ENCODE peak calls at places on chromosomes 6 and 20, in eight cellular contexts. K is cardiac fibroblast, X is endothelial cell, L is lung, E is astrocyte of the spinal cord, P is WERI-Rb-1, O is fibroblast of lung, B is fibroblast of mammary gland. Y is an unnamed sample.

GRCh38 chr20:43446361-43446879 is 11.3 kb upstream of the SRSF6 start:
- DNase-seq in B (peak), X (no peak), E (no peak), O (no peak), K (no peak), P (no peak), L (no peak), Y (no peak)

GRCh38 chr6:13800615-13801014 is 13.7 kb downstream of the MCUR1 start:
- DNase-seq in P (no peak), E (no peak), K (no peak), L (no peak), X (no peak), O (no peak), B (no peak), Y (no peak)

GRCh38 chr6:128305228-128305627 is 215.2 kb downstream of the PTPRK start:
- DNase-seq in X (no peak), E (peak), K (no peak), P (no peak), L (no peak), B (peak), O (peak), Y (no peak)

GRCh38 chr6:34610819-34611477 is 54.8 kb upstream of the SPDEF start:
- DNase-seq in B (peak), E (peak), X (no peak), L (no peak), P (no peak), K (peak), O (peak), Y (peak)

GRCh38 chr6:27168586-27169443 is 78.7 kb upstream of the PRSS16 start:
- DNase-seq in X (no peak), P (no peak), E (peak), B (peak), L (no peak), K (peak), O (peak), Y (no peak)

GRCh38 chr20:47440857-47441773 is 60.6 kb upstream of the NCOA3 start:
- DNase-seq in P (no peak), E (peak), X (no peak), O (no peak), L (no peak), K (peak), B (peak), Y (no peak)

GRCh38 chr20:47533518-47534062 is 31.9 kb downstream of the NCOA3 start:
- DNase-seq in K (no peak), L (no peak), B (no peak), O (no peak), E (no peak), P (no peak), X (no peak), Y (no peak)

GRCh38 chr20:11849270-11849920 is 68.3 kb upstream of the BTBD3 start:
- DNase-seq in P (peak), K (peak), E (peak), L (no peak), B (peak), O (peak), X (no peak), Y (no peak)

GRCh38 chr6:168272379-168273011 is 47.1 kb downstream of the DACT2 start:
- DNase-seq in B (no peak), P (peak), E (no peak), L (no peak), O (no peak), K (peak), X (no peak), Y (no peak)

GRCh38 chr6:33313105-33313708 is 671 bp downstream of the TAPBP start:
- DNase-seq in K (peak), X (peak), E (peak), B (no peak), P (no peak), O (peak), L (no peak), Y (no peak)

GRCh38 chr6:40986364-40986763 is 52.7 kb downstream of the UNC5CL start:
- DNase-seq in P (no peak), K (no peak), X (no peak), O (no peak), E (no peak), L (no peak), B (no peak), Y (no peak)

GRCh38 chr6:152669894-152670293 is 27.8 kb upstream of the MYCT1 start:
- DNase-seq in B (peak), O (peak), E (peak), X (no peak), K (peak), L (no peak), P (no peak), Y (peak)

GRCh38 chr6:56314683-56315523 is 67.5 kb upstream of the COL21A1 start:
- DNase-seq in X (peak), P (peak), B (peak), O (peak), L (no peak), K (peak), E (peak), Y (no peak)

GRCh38 chr6:159008656-159009288 is 8.8 kb upstream of the RSPH3 start:
- DNase-seq in P (no peak), B (peak), K (peak), L (no peak), E (no peak), X (no peak), O (peak), Y (no peak)

GRCh38 chr20:38975539-38976120 is 13.5 kb downstream of the DHX35 start:
- DNase-seq in E (peak), L (no peak), P (no peak), K (no peak), X (no peak), O (no peak), B (no peak), Y (no peak)

GRCh38 chr6:140078552-140079126 is 704.2 kb upstream of the CITED2 start:
- DNase-seq in O (peak), K (peak), X (no peak), L (no peak), P (no peak), E (peak), B (peak), Y (peak)

DNA sequence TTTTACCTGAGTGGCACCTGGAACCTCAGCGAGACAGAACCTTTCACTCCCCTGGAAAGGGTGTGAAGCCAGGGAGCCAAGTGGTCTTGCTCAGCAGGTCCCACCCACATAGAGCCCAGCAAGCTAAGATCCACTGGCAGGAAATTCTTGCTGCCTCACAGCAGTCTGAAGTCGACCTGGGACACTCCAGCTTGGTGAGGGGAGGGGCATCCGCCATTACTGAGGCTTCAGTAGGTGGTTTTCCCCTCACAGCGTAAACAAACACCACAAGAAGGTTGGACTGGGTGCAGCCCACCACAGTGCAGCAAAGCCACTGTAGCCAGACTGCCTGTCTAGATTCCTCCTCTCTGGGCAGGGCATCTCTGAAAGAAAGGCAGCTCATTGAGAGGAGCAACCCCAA is 134.7 kb upstream of the RSPO3 start:
- DNase-seq in P (no peak), X (no peak), O (no peak), E (no peak), L (no peak), B (no peak), K (no peak), Y (no peak)
- TF ChIP-seq CTCF in P (no peak), X (no peak), O (no peak), E (no peak), L (no peak), B (no peak), K (no peak), Y (no peak)

GRCh38 chr6:131931063-131931745 is 20.0 kb downstream of the CCN2 start:
- DNase-seq in L (no peak), P (no peak), O (peak), K (peak), X (no peak), E (no peak), B (no peak), Y (no peak)

GRCh38 chr6:131923356-131923755 is 27.8 kb downstream of the CCN2 start:
- DNase-seq in L (peak), P (peak), E (peak), O (peak), K (peak), B (peak), X (peak), Y (no peak)

GRCh38 chr6:131924881-131925474 is 26.2 kb downstream of the CCN2 start:
- DNase-seq in E (peak), L (no peak), K (peak), X (no peak), O (peak), B (peak), P (no peak), Y (no peak)

DNA sequence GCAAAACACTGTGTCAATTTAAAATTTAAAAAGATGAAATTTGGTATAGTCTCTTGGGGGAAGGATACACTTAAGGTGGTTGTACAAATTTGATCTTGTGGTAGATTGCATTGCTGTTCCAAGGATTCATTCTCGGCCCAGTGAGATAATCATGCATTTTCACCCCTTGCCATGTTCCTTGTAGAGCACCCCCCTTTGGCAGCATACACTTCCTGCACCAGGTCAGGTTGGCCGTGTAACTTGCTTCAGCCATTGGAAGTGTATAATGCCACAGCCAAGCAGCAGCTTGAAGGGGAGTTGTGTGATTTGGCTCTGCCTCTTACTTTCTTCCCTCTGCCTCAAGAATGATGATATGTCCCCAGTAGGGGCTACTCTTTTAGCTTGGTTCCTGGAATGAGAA is 21.9 kb downstream of the CCN2 start:
- DNase-seq in X (no peak), E (no peak), K (no peak), B (no peak), P (peak), L (no peak), O (no peak), Y (no peak)
- TF ChIP-seq CTCF in X (peak), E (no peak), K (no peak), B (no peak), P (peak), L (no peak), O (peak), Y (no peak)

DNA sequence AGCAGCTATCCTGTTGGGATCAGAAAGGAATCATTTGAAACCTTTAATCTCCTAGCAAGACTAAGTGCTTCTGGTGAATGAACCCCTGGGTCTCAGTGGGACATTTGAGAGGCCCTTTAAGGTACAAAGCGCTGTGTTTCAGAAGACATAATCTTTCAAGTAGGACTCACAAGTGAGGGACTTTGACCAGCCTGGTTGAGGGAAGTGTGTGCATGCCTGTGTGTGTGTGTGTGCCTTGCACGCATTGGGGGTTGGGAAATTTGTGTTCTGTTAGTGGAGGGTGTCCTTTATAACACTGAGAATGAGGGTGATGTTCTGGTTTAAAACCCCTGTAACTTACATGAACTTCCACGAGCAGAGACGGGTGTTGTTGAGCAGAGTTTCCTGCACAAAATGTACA is 64.4 kb upstream of the KCNG1 start:
- DNase-seq in P (no peak), E (no peak), X (no peak), O (no peak), B (no peak), L (no peak), K (no peak), Y (no peak)
- TF ChIP-seq CTCF in P (no peak), E (no peak), X (no peak), O (no peak), B (no peak), L (no peak), K (no peak), Y (no peak)

GRCh38 chr6:26123675-26124549 is 36.7 kb downstream of the HFE start:
- DNase-seq in E (peak), L (peak), O (peak), P (peak), X (peak), K (peak), B (peak), Y (peak)

GRCh38 chr6:26122005-26122388 is 34.8 kb downstream of the HFE start:
- DNase-seq in O (no peak), K (no peak), B (no peak), X (no peak), L (no peak), E (no peak), P (no peak), Y (no peak)

GRCh38 chr6:26122402-26122792 is 35.2 kb downstream of the HFE start:
- DNase-seq in X (no peak), P (peak), L (no peak), E (no peak), K (peak), B (no peak), O (no peak), Y (no peak)

GRCh38 chr6:26124550-26125014 is 37.4 kb downstream of the HFE start:
- DNase-seq in O (peak), X (no peak), E (no peak), P (no peak), L (no peak), B (no peak), K (no peak), Y (no peak)

DNA sequence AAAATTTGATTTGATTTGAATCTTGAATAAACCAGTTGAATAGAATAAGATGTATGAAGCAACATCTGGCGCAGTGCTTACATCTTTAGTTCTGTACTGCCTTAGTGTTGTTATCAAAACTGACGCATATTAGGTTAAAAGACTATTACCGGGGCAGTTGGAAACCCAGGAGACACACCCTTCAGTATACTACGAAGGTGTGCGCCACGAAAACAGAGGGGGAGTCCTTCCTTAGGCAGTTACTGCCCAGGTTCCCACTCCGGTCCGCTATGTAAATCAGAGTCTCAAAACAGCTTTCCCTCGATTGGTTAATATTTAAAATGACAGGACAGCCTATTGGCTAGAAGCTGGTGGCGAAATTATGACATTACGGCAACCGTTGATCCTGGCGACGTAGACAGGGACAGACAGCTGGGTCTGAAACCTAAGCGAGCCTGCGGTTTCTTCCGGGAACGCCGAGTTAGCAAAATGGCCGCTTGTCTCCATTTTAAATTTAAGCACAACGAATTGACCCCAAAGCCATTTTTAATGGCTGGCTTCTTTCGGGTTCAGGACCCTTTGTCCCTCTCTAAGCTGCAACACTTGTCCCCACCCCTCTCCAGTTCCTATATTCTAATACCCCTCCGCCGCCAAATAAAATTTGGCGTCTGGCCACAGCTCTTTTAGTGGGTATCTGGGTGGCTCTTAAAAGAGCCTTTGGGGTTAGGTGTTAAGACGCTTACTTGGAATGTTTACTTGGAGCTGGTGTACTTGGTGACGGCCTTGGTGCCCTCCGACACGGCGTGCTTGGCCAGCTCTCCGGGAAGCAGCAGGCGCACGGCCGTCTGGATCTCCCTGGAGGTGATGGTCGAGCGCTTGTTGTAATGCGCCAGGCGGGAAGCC is 35.8 kb downstream of the HFE start:
- DNase-seq in K (peak), O (peak), L (peak), P (peak), B (peak), X (peak), E (peak), Y (peak)
- TF ChIP-seq CTCF in K (no peak), O (no peak), L (no peak), P (no peak), B (no peak), X (no peak), E (no peak), Y (no peak)

GRCh38 chr6:51963980-51964379 is 123.4 kb downstream of the PKHD1 start:
- DNase-seq in E (no peak), P (no peak), X (no peak), K (no peak), L (no peak), O (no peak), B (no peak), Y (no peak)
- TF ChIP-seq CTCF in E (no peak), P (no peak), X (no peak), K (no peak), L (no peak), O (no peak), B (no peak), Y (no peak)

GRCh38 chr6:46013639-46014038 is 2.0 kb downstream of the CLIC5 start:
- DNase-seq in E (no peak), L (no peak), K (no peak), B (no peak), X (no peak), P (no peak), O (no peak), Y (no peak)

GRCh38 chr6:46014054-46014453 is 1.6 kb downstream of the CLIC5 start:
- DNase-seq in K (no peak), O (no peak), E (no peak), P (no peak), B (no peak), X (no peak), L (no peak), Y (no peak)

GRCh38 chr6:46014511-46015118 is 1.0 kb downstream of the CLIC5 start:
- DNase-seq in B (no peak), L (no peak), O (no peak), P (no peak), X (peak), K (no peak), E (peak), Y (no peak)

GRCh38 chr6:46016063-46016608 is 476 bp upstream of the CLIC5 start:
- DNase-seq in L (no peak), X (no peak), K (no peak), B (no peak), E (no peak), O (no peak), P (no peak), Y (no peak)

DNA sequence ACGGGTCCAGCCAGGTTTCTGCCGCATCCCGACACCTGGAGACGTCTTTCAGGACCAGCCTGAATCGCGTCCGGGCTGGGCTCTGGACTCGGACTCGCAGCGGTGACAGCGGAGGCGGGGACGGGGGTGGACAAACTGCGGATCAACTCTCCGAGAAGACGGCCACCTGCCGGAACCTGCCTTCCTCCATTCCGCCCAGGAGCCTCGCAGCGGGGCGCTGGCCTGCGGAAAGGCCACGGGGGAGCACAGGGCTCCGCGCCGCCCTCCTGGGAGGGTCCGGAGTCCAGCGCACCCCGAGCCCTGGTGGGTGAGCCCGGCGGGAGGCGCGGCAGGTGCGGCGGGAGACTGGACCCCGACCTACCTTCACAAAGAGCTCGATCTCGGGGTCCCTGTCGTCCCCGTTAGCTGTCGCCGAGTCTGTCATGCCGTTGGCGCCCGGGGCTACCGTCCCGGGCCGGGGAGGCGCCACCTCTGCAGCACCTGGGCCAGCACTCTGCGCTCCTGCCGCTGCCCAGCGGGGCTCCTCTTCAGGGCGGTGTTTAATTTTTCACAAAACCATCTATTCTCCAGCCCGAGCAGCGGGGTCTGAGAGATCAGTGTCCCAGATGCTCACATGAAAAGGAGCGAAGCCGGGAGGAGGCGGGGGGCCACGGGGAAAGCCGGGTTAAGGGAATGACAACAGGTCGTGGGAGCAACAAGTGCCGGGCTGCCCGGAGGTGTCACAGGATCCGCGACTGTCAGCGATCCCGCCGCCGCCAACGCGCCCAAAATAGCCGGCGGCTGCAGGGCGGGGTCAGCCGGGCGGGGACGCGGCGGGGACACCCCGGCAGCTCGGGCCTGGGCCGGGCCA is at the start of gene CLIC5:
- DNase-seq in O (no peak), X (peak), E (no peak), B (no peak), L (peak), K (no peak), P (peak), Y (no peak)
- TF ChIP-seq CTCF in O (no peak), X (no peak), E (no peak), B (no peak), L (no peak), K (no peak), P (peak), Y (no peak)

DNA sequence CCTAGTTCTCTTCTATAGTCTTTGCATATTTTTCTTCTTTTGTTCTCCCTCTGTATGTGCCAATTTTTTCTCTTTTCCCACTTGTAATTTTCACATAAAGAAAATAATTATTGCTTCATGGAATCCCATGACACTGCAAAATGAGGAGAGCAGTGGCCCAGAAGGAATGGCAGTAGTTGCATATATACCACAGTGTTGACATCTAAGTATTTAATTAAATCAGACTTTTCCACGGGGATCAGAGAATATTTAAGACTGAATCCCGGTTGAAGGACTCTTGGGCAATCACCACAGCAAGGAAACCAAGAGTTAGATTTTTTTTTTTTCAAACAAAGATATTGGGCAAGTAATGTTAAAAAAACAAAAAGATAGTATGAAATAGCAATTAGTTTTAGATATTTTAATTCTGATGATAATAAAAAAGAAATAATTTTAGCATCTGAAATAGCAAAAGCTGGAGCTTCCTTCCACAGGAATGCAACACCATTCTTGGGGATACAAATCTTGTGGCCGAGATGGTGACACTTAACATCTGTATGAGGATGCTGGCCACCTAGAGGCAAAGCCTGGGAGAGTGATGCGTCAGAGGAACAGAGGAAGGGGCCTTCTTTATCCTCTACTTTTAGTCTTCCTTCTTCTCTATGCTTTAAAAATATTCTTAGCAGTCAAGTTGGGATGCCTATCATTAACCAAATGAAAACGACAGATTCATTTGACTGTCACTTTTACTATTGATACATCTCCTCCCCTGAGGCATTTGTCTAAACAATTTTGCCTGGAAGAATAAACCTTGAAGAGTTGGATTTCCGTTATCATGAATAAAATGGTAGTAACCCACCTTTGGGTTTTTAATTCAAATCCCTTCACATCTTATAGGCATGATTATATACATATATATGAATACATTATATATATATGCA is 356.2 kb downstream of the GJA1 start:
- DNase-seq in O (peak), L (no peak), E (no peak), B (peak), K (peak), X (no peak), P (no peak), Y (no peak)
- TF ChIP-seq CTCF in O (no peak), L (no peak), E (peak), B (peak), K (peak), X (no peak), P (no peak), Y (no peak)

Y was measured in AG09319.